ENCODE peak calls at places on chromosomes 13 and 19, in four cellular contexts. M, C, Q and W are unnamed samples.

GRCh38 chr19:49792829-49793560 is 20.1 kb downstream of the FUZ start:
- DNase-seq in M (no peak), C (no peak), Q (no peak), W (no peak)

GRCh38 chr19:55638864-55639359 is 1.9 kb upstream of the ZNF580 start:
- DNase-seq in M (peak), C (peak), Q (peak), W (no peak)

GRCh38 chr13:114144606-114145244 is 12.3 kb upstream of the RASA3 start:
- DNase-seq in M (no peak), C (no peak), Q (no peak), W (no peak)

GRCh38 chr19:5533257-5533656 is 34.5 kb downstream of the TINCR start:
- DNase-seq in M (no peak), C (no peak), Q (no peak), W (no peak)

GRCh38 chr19:57419439-57419838 is 8.5 kb downstream of the ZNF17 start:
- DNase-seq in M (no peak), C (no peak), Q (no peak), W (no peak)

GRCh38 chr13:110542311-110542796 is 19.2 kb downstream of the RAB20 start:
- DNase-seq in M (no peak), C (no peak), Q (no peak), W (no peak)

GRCh38 chr13:31595568-31595967 is 143.8 kb upstream of the RXFP2 start:
- DNase-seq in M (no peak), C (no peak), Q (no peak), W (no peak)

GRCh38 chr13:23330356-23330755 is 103.1 kb downstream of the SACS start:
- DNase-seq in M (no peak), C (no peak), Q (no peak), W (no peak)

GRCh38 chr19:45901912-45902650 is at the start of gene MYPOP:
- DNase-seq in M (peak), C (no peak), Q (no peak), W (no peak)

GRCh38 chr19:14177496-14178074 is 28.4 kb downstream of the ADGRL1 start:
- DNase-seq in M (no peak), C (no peak), Q (no peak), W (no peak)

GRCh38 chr19:35008891-35009341 is 8.8 kb downstream of the GRAMD1A start:
- DNase-seq in M (no peak), C (no peak), Q (no peak), W (no peak)

GRCh38 chr19:20038358-20039202 is 725 bp downstream of the ZNF682 start:
- DNase-seq in M (no peak), C (no peak), Q (no peak), W (no peak)

GRCh38 chr13:28636078-28636477 is 22.9 kb upstream of the POMP start:
- DNase-seq in M (no peak), C (no peak), Q (no peak), W (no peak)

GRCh38 chr19:3010871-3011270 is 18.2 kb downstream of the TLE2 start:
- DNase-seq in M (no peak), C (no peak), Q (no peak), W (no peak)

GRCh38 chr13:40271511-40271910 is 394.9 kb downstream of the FOXO1 start:
- DNase-seq in M (peak), C (no peak), Q (no peak), W (no peak)

GRCh38 chr13:53822136-53822535 is 793.5 kb downstream of the OLFM4 start:
- DNase-seq in M (no peak), C (no peak), Q (no peak), W (no peak)

GRCh38 chr13:70856706-70857105 is 748.5 kb upstream of the KLHL1 start:
- DNase-seq in M (no peak), C (no peak), Q (no peak), W (no peak)